ENCODE peak calls at places on chromosomes 16 and 17, in nine cellular contexts. R is amygdala, L is AG04450, K is NCI-H1694 treated with DMSO at 0.1 percent for 48 hours, A is upper lobe of right lung, D is GM13977, N is T-helper 2 cell, C is lower leg skin, H is SHP77. M is an unnamed sample.

GRCh38 chr17:82458885-82459424 is 414 bp downstream of the NARF start:
- DNase-seq in R (no peak), L (no peak), K (no peak), A (no peak), D (peak; percentile 67), N (peak; percentile 36), C (no peak), H (peak; percentile 40), M (no peak)

GRCh38 chr17:44247346-44248219 is 20.4 kb downstream of the SLC4A1 start:
- DNase-seq in R (no peak), L (no peak), K (no peak), A (no peak), D (no peak), N (no peak), C (no peak), H (no peak), M (no peak)

GRCh38 chr16:89422905-89423630 is 67.3 kb downstream of the ANKRD11 start:
- DNase-seq in R (no peak), L (no peak), K (no peak), A (no peak), D (peak; percentile 64), N (peak; percentile 68), C (no peak), H (no peak), M (no peak)

GRCh38 chr16:82700541-82701240 is 73.9 kb downstream of the CDH13 start:
- DNase-seq in R (no peak), L (no peak), K (no peak), A (no peak), D (peak; percentile 6), N (no peak), C (no peak), H (no peak), M (no peak)

GRCh38 chr17:77127735-77128361 is 12.9 kb upstream of the SEC14L1 start:
- DNase-seq in R (no peak), L (no peak), K (no peak), A (peak; percentile 77), D (no peak), N (peak; percentile 90), C (peak; percentile 90), H (no peak), M (peak; percentile 59)

GRCh38 chr16:30901201-30902069 is 5.0 kb downstream of the CTF1 start:
- DNase-seq in R (no peak), L (no peak), K (no peak), A (no peak), D (peak; percentile 17), N (no peak), C (no peak), H (no peak), M (peak; percentile 20)

GRCh38 chr16:72859581-72859980 is 188.3 kb downstream of the ZFHX3 start:
- DNase-seq in R (no peak), L (no peak), K (no peak), A (no peak), D (no peak), N (no peak), C (peak; percentile 26), H (no peak), M (no peak)

GRCh38 chr16:80619824-80620223 is 79.0 kb downstream of the DYNLRB2 start:
- DNase-seq in R (no peak), L (no peak), K (no peak), A (no peak), D (no peak), N (no peak), C (no peak), H (no peak), M (no peak)

GRCh38 chr16:30086291-30087140 is 5.2 kb downstream of the TBX6 start:
- DNase-seq in R (no peak), L (no peak), K (no peak), A (no peak), D (no peak), N (no peak), C (no peak), H (no peak), M (no peak)

GRCh38 chr17:33200587-33200986 is 92.5 kb downstream of the ASIC2 start:
- DNase-seq in R (no peak), L (no peak), K (no peak), A (no peak), D (no peak), N (no peak), C (peak; percentile 49), H (peak; percentile 47), M (no peak)

GRCh38 chr17:77741109-77741508 is 217.4 kb upstream of the TNRC6C start:
- DNase-seq in R (no peak), L (no peak), K (no peak), A (peak; percentile 57), D (no peak), N (peak; percentile 7), C (peak; percentile 72), H (no peak), M (no peak)